ENCODE peak calls at places on chromosome 1, in seven cellular contexts. D is ovary, C is tibial nerve, Q is Peyer's patch, R is stomach, I is OCI-LY7, S is neural progenitor cell. N is an unnamed sample.

GRCh38 chr1:205505076-205505729 is 734 bp downstream of the CDK18 start:
- DNase-seq in D (no peak), C (no peak), Q (no peak), R (no peak), I (peak; percentile 32), S (peak; percentile 50), N (no peak)

GRCh38 chr1:94927405-94928175 is 680 bp upstream of the CNN3 start:
- DNase-seq in D (no peak), C (peak; percentile 39), Q (peak; percentile 74), R (no peak), I (no peak), S (peak; percentile 83), N (peak; percentile 44)

GRCh38 chr1:118868387-118868786 is 119.8 kb downstream of the TBX15 start:
- DNase-seq in D (no peak), C (no peak), Q (no peak), R (no peak), I (no peak), S (no peak), N (no peak)

GRCh38 chr1:30966690-30967369 is 58.3 kb upstream of the SDC3 start:
- DNase-seq in D (no peak), C (no peak), Q (no peak), R (no peak), I (no peak), S (no peak), N (no peak)

GRCh38 chr1:147336290-147336689 is 93.8 kb downstream of the CHD1L start:
- DNase-seq in D (no peak), C (no peak), Q (no peak), R (no peak), I (no peak), S (no peak), N (no peak)

GRCh38 chr1:9246841-9247785 is 12.5 kb downstream of the H6PD start:
- DNase-seq in D (peak; percentile 40), C (no peak), Q (no peak), R (no peak), I (no peak), S (no peak), N (no peak)

GRCh38 chr1:241611063-241611462 is 29.1 kb downstream of the CHML start:
- DNase-seq in D (no peak), C (peak; percentile 48), Q (no peak), R (no peak), I (peak; percentile 82), S (peak; percentile 44), N (no peak)

GRCh38 chr1:44723064-44723463 is 7.9 kb downstream of the RNU5D-1 start:
- DNase-seq in D (no peak), C (no peak), Q (no peak), R (no peak), I (no peak), S (no peak), N (no peak)

GRCh38 chr1:229952670-229953520 is 114.1 kb upstream of the GALNT2 start:
- DNase-seq in D (no peak), C (no peak), Q (no peak), R (no peak), I (no peak), S (no peak), N (no peak)

GRCh38 chr1:67626495-67627235 is 58.3 kb upstream of the GADD45A start:
- DNase-seq in D (no peak), C (no peak), Q (no peak), R (no peak), I (no peak), S (no peak), N (no peak)

GRCh38 chr1:93081716-93082115 is 2.6 kb downstream of the MTF2 start:
- DNase-seq in D (no peak), C (no peak), Q (no peak), R (no peak), I (no peak), S (no peak), N (no peak)

DNA sequence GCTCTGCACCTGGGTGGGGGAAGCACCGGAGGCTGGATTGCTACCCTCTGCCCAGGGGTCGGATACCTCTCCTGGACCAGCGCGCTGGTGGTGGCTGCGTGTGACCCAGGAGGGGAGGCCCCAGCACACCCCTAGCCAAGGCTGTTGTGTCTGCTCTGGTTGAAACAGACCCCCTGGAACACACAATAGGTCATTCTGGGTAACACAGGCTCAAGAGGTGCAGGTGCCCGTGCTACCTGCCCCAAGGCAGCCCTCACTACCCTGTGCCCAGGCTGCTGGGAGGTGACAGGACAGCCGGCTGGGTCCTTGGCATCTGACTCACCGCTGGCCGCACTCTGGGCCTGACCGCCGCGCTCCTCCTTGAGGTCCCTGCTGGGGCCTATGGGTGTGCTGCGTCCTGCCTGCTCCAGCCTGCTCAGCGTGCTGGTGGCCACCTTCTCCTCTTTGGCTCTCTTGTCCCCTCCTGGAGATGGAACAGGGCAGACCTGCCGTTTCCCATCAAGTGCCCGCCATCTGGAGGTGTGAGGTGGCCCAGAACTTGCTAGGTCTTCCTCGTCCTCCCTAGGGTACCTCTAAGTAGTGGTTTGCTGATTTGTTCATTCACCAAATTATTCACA is 30.0 kb downstream of the ZBTB17 start:
- DNase-seq in D (no peak), C (no peak), Q (no peak), R (no peak), I (no peak), S (no peak), N (no peak)
- H3K36me3 ChIP-seq in D (no peaks in the 10 kb centered on the region), C (peaks cover 75% of the 10 kb centered on the region), Q (peaks cover 72% of the 10 kb centered on the region), R (peaks cover 74% of the 10 kb centered on the region), I (peaks cover 93% of the 10 kb centered on the region), S (no peaks in the 10 kb centered on the region), N (peaks cover 2% of the 10 kb centered on the region)

DNA sequence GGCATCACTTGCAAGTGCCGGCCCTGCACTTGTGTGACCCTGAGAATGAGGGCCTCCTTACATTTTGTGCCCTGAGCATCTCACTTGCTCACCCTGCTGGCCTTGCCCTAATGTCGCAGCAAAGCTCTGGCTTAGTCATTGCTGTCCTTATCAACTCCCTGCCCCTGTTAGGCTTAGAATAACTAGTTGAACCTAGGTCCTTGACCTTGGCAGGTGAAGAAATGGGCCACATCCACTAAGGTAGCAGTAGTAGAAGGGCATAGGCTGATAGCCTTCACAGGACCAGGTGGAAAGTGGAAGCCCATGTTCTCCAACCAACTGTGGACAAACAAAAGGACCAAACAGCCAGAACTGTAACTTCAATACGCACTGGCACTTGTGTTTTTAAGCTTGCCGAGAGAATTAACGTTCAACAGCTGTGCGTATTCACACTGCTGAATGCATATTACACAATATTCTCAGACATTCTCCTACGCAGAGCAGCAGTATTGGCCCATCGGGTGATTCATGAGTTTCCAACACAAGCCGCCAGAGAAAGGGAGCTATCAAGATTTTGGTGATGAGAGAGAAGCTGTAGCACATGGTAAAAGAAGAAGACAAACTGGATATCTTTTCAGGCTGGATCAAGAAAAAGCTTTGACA is 27.7 kb upstream of the PTGFRN start:
- DNase-seq in D (peak; percentile 49), C (peak; percentile 40), Q (no peak), R (peak; percentile 36), I (peak; percentile 4), S (peak; percentile 42), N (peak; percentile 49)
- TF ChIP-seq CTCF in D (no peak), C (no peak), Q (peak; percentile 38), R (no peak), I (peak; percentile 35), S (peak; percentile 46), N (peak; percentile 10)

DNA sequence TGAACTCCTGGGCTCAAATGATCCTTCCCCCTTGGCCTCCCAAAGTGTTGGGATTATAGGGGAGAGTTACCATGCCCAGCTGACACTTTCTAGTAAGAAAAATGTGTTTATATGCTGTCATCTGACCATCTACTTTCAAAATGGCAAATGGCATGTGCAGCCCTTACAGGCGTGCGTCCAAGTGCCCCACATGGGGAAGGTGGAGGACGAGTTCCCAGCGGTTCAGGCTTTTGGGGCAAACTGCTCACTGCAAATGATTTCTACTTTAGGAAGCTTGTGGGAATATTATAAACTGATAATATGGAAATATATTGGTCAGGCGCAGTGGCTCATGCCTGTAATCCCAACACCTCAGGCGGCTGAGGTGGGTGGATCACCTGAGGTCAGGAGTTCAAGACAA is 41.5 kb upstream of the NADK start:
- DNase-seq in D (no peak), C (no peak), Q (no peak), R (no peak), I (no peak), S (no peak), N (no peak)
- H3K36me3 ChIP-seq in D (no peaks in the 10 kb centered on the region), C (peaks cover 70% of the 10 kb centered on the region), Q (peaks cover 70% of the 10 kb centered on the region), R (peaks cover 70% of the 10 kb centered on the region), I (peaks cover 90% of the 10 kb centered on the region), S (peaks cover 12% of the 10 kb centered on the region), N (no peaks in the 10 kb centered on the region)

DNA sequence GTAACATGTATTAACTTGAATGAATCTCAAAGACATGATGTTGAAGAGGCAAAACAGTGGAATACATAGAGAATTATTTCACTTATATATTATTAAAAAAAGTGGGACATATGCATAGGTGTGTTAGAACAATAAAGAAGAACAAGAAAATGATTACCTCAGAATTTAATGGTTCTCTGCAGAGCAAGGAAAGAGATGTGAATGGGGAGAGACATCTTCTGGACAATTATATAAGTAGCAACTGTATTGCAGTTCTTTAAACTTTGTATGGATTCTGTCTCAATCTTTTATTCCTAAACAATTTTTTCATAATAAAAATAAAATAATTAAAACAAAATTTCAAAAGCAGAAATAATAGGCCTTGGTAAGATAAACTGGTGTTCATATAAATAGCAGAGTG is 674.9 kb upstream of the ADGRL4 start:
- DNase-seq in D (no peak), C (no peak), Q (no peak), R (no peak), I (no peak), S (no peak), N (no peak)
- TF ChIP-seq CTCF in D (no peak), C (no peak), Q (no peak), R (no peak), I (no peak), S (no peak), N (no peak)

GRCh38 chr1:39332828-39333227 is 128.3 kb downstream of the MACF1 start:
- DNase-seq in D (no peak), C (no peak), Q (no peak), R (no peak), I (no peak), S (no peak), N (no peak)

GRCh38 chr1:39333296-39333695 is 128.8 kb downstream of the MACF1 start:
- DNase-seq in D (no peak), C (peak; percentile 47), Q (no peak), R (no peak), I (no peak), S (no peak), N (no peak)

GRCh38 chr1:39332291-39332690 is 127.8 kb downstream of the MACF1 start:
- DNase-seq in D (no peak), C (no peak), Q (no peak), R (no peak), I (no peak), S (no peak), N (no peak)

GRCh38 chr1:39328722-39329121 is 124.2 kb downstream of the MACF1 start:
- DNase-seq in D (no peak), C (no peak), Q (no peak), R (no peak), I (no peak), S (no peak), N (no peak)

GRCh38 chr1:39331647-39332046 is 127.2 kb downstream of the MACF1 start:
- DNase-seq in D (no peak), C (no peak), Q (no peak), R (no peak), I (no peak), S (no peak), N (no peak)
- H3K36me3 ChIP-seq in D (no peaks in the 10 kb centered on the region), C (peaks cover 38% of the 10 kb centered on the region), Q (peaks cover 47% of the 10 kb centered on the region), R (peaks cover 72% of the 10 kb centered on the region), I (peaks cover 99% of the 10 kb centered on the region), S (peaks cover 3% of the 10 kb centered on the region), N (peaks cover 12% of the 10 kb centered on the region)

DNA sequence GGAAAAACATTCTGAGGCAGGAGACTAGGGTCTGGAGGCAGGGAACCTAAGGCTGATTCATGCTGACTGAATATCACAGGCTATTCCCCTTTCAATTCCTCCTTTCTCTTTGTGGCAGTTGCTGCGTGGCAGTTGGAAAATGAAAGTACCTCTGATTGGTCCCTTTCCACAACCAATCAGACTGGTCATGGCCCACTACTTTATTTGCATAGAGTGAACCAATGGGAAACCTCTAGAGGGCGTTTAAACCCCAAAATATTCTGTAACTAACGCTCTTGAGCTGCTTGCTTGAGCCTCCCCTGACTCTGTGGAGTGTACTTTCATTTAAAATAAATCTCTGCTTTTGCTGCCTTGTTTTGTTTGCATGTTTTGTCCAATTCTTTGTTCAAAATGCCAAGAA is 27.7 kb upstream of the VN1R5 start:
- DNase-seq in D (no peak), C (no peak), Q (no peak), R (no peak), I (no peak), S (no peak), N (no peak)
- TF ChIP-seq CTCF in D (no peak), C (no peak), Q (no peak), R (no peak), I (peak; percentile 15), S (no peak), N (no peak)

N was measured in pancreas.